ENCODE peak calls at places on chromosomes 12 and 14, in eight cellular contexts. One of them, this sample, is unnamed.

GRCh38 chr12:6822461-6823135 is 977 bp downstream of the GPR162 start:
- DNase-seq in skeletal muscle cell: no peak
- DNase-seq in H4: no peak
- DNase-seq in islet precursor cell: peak; percentile 47
- DNase-seq in cardiac fibroblast: no peak
- DNase-seq in activated naive CD4-positive, alpha-beta T cell treated with anti-CD3 and anti-CD28 coated beads, Interleukin-2, amount 10 ng/mL, durations not matched to agents 7 days and 5 days: no peak
- DNase-seq in transverse colon: no peak
- DNase-seq in fibroblast of the aortic adventitia: no peak
- DNase-seq in this sample: no peak

GRCh38 chr12:116009805-116010204 is 267.7 kb downstream of the MED13L start:
- DNase-seq in fibroblast of the aortic adventitia: no peak
- DNase-seq in islet precursor cell: no peak
- DNase-seq in cardiac fibroblast: peak; percentile 9
- DNase-seq in transverse colon: no peak
- DNase-seq in H4: no peak
- DNase-seq in skeletal muscle cell: no peak
- DNase-seq in activated naive CD4-positive, alpha-beta T cell treated with anti-CD3 and anti-CD28 coated beads, Interleukin-2, amount 10 ng/mL, durations not matched to agents 7 days and 5 days: no peak
- DNase-seq in this sample: no peak

GRCh38 chr12:122031342-122032216 is 9.9 kb downstream of the BCL7A start:
- DNase-seq in transverse colon: peak; percentile 59
- DNase-seq in fibroblast of the aortic adventitia: no peak
- DNase-seq in islet precursor cell: peak; percentile 83
- DNase-seq in H4: peak; percentile 27
- DNase-seq in cardiac fibroblast: peak; percentile 36
- DNase-seq in skeletal muscle cell: no peak
- DNase-seq in activated naive CD4-positive, alpha-beta T cell treated with anti-CD3 and anti-CD28 coated beads, Interleukin-2, amount 10 ng/mL, durations not matched to agents 7 days and 5 days: peak; percentile 70
- DNase-seq in this sample: no peak

GRCh38 chr14:53955671-53956426 is 776 bp downstream of the BMP4 start:
- DNase-seq in skeletal muscle cell: no peak
- DNase-seq in islet precursor cell: peak; percentile 75
- DNase-seq in activated naive CD4-positive, alpha-beta T cell treated with anti-CD3 and anti-CD28 coated beads, Interleukin-2, amount 10 ng/mL, durations not matched to agents 7 days and 5 days: peak; percentile 23
- DNase-seq in fibroblast of the aortic adventitia: peak; percentile 34
- DNase-seq in cardiac fibroblast: no peak
- DNase-seq in H4: no peak
- DNase-seq in transverse colon: peak; percentile 62
- DNase-seq in this sample: no peak

GRCh38 chr14:91279354-91279753 is 34.9 kb upstream of the GPR68 start:
- DNase-seq in islet precursor cell: no peak
- DNase-seq in H4: no peak
- DNase-seq in transverse colon: no peak
- DNase-seq in cardiac fibroblast: no peak
- DNase-seq in skeletal muscle cell: no peak
- DNase-seq in fibroblast of the aortic adventitia: no peak
- DNase-seq in activated naive CD4-positive, alpha-beta T cell treated with anti-CD3 and anti-CD28 coated beads, Interleukin-2, amount 10 ng/mL, durations not matched to agents 7 days and 5 days: no peak
- DNase-seq in this sample: no peak

GRCh38 chr14:58078471-58078870 is 73.5 kb downstream of the ARMH4 start:
- DNase-seq in cardiac fibroblast: peak; percentile 17
- DNase-seq in islet precursor cell: no peak
- DNase-seq in fibroblast of the aortic adventitia: peak; percentile 17
- DNase-seq in transverse colon: no peak
- DNase-seq in skeletal muscle cell: no peak
- DNase-seq in H4: no peak
- DNase-seq in activated naive CD4-positive, alpha-beta T cell treated with anti-CD3 and anti-CD28 coated beads, Interleukin-2, amount 10 ng/mL, durations not matched to agents 7 days and 5 days: no peak
- DNase-seq in this sample: no peak

GRCh38 chr12:91628656-91629055 is 446.0 kb upstream of the DCN start:
- DNase-seq in fibroblast of the aortic adventitia: no peak
- DNase-seq in islet precursor cell: no peak
- DNase-seq in activated naive CD4-positive, alpha-beta T cell treated with anti-CD3 and anti-CD28 coated beads, Interleukin-2, amount 10 ng/mL, durations not matched to agents 7 days and 5 days: no peak
- DNase-seq in H4: no peak
- DNase-seq in skeletal muscle cell: no peak
- DNase-seq in transverse colon: no peak
- DNase-seq in cardiac fibroblast: no peak
- DNase-seq in this sample: no peak

GRCh38 chr14:52031781-52032180 is 37.1 kb downstream of the NID2 start:
- DNase-seq in fibroblast of the aortic adventitia: peak; percentile 99
- DNase-seq in H4: peak; percentile 24
- DNase-seq in islet precursor cell: no peak
- DNase-seq in transverse colon: no peak
- DNase-seq in skeletal muscle cell: peak; percentile 87
- DNase-seq in cardiac fibroblast: peak; percentile 92
- DNase-seq in activated naive CD4-positive, alpha-beta T cell treated with anti-CD3 and anti-CD28 coated beads, Interleukin-2, amount 10 ng/mL, durations not matched to agents 7 days and 5 days: no peak
- DNase-seq in this sample: no peak

GRCh38 chr12:47224563-47225133 is 144.9 kb upstream of the AMIGO2 start:
- DNase-seq in fibroblast of the aortic adventitia: no peak
- DNase-seq in activated naive CD4-positive, alpha-beta T cell treated with anti-CD3 and anti-CD28 coated beads, Interleukin-2, amount 10 ng/mL, durations not matched to agents 7 days and 5 days: no peak
- DNase-seq in H4: no peak
- DNase-seq in islet precursor cell: peak; percentile 7
- DNase-seq in skeletal muscle cell: no peak
- DNase-seq in transverse colon: no peak
- DNase-seq in cardiac fibroblast: no peak
- DNase-seq in this sample: no peak

GRCh38 chr14:101037021-101037817 is 133.7 kb upstream of the RTL1 start:
- DNase-seq in activated naive CD4-positive, alpha-beta T cell treated with anti-CD3 and anti-CD28 coated beads, Interleukin-2, amount 10 ng/mL, durations not matched to agents 7 days and 5 days: peak; percentile 6
- DNase-seq in cardiac fibroblast: no peak
- DNase-seq in H4: no peak
- DNase-seq in skeletal muscle cell: no peak
- DNase-seq in transverse colon: no peak
- DNase-seq in islet precursor cell: peak; percentile 42
- DNase-seq in fibroblast of the aortic adventitia: no peak
- DNase-seq in this sample: no peak

GRCh38 chr12:31106101-31106803 is 32.6 kb downstream of the DDX11 start:
- DNase-seq in skeletal muscle cell: no peak
- DNase-seq in transverse colon: no peak
- DNase-seq in fibroblast of the aortic adventitia: no peak
- DNase-seq in H4: no peak
- DNase-seq in activated naive CD4-positive, alpha-beta T cell treated with anti-CD3 and anti-CD28 coated beads, Interleukin-2, amount 10 ng/mL, durations not matched to agents 7 days and 5 days: no peak
- DNase-seq in cardiac fibroblast: no peak
- DNase-seq in islet precursor cell: peak; percentile 54
- DNase-seq in this sample: no peak

GRCh38 chr14:73752297-73752992 is 38.3 kb upstream of the PNMA1 start:
- DNase-seq in cardiac fibroblast: peak; percentile 35
- DNase-seq in transverse colon: peak; percentile 81
- DNase-seq in fibroblast of the aortic adventitia: peak; percentile 89
- DNase-seq in skeletal muscle cell: peak; percentile 52
- DNase-seq in H4: peak; percentile 87
- DNase-seq in activated naive CD4-positive, alpha-beta T cell treated with anti-CD3 and anti-CD28 coated beads, Interleukin-2, amount 10 ng/mL, durations not matched to agents 7 days and 5 days: peak; percentile 57
- DNase-seq in islet precursor cell: peak; percentile 67
- DNase-seq in this sample: no peak

GRCh38 chr12:78002878-78003277 is 172.2 kb downstream of the NAV3 start:
- DNase-seq in cardiac fibroblast: peak; percentile 52
- DNase-seq in activated naive CD4-positive, alpha-beta T cell treated with anti-CD3 and anti-CD28 coated beads, Interleukin-2, amount 10 ng/mL, durations not matched to agents 7 days and 5 days: no peak
- DNase-seq in islet precursor cell: no peak
- DNase-seq in H4: peak; percentile 11
- DNase-seq in fibroblast of the aortic adventitia: peak; percentile 63
- DNase-seq in skeletal muscle cell: no peak
- DNase-seq in transverse colon: no peak
- DNase-seq in this sample: no peak

GRCh38 chr12:51371295-51371953 is 19.8 kb downstream of the GALNT6 start:
- DNase-seq in transverse colon: peak; percentile 15
- DNase-seq in H4: peak; percentile 95
- DNase-seq in islet precursor cell: peak; percentile 100
- DNase-seq in activated naive CD4-positive, alpha-beta T cell treated with anti-CD3 and anti-CD28 coated beads, Interleukin-2, amount 10 ng/mL, durations not matched to agents 7 days and 5 days: no peak
- DNase-seq in cardiac fibroblast: peak; percentile 97
- DNase-seq in skeletal muscle cell: peak; percentile 92
- DNase-seq in fibroblast of the aortic adventitia: peak; percentile 93
- DNase-seq in this sample: no peak

GRCh38 chr12:123441523-123442164 is 5.2 kb upstream of the RILPL2 start:
- DNase-seq in fibroblast of the aortic adventitia: no peak
- DNase-seq in activated naive CD4-positive, alpha-beta T cell treated with anti-CD3 and anti-CD28 coated beads, Interleukin-2, amount 10 ng/mL, durations not matched to agents 7 days and 5 days: no peak
- DNase-seq in transverse colon: no peak
- DNase-seq in islet precursor cell: no peak
- DNase-seq in H4: no peak
- DNase-seq in cardiac fibroblast: no peak
- DNase-seq in skeletal muscle cell: no peak
- DNase-seq in this sample: no peak

GRCh38 chr12:32548691-32549412 is 130.2 kb upstream of the DNM1L start:
- DNase-seq in H4: peak; percentile 51
- DNase-seq in activated naive CD4-positive, alpha-beta T cell treated with anti-CD3 and anti-CD28 coated beads, Interleukin-2, amount 10 ng/mL, durations not matched to agents 7 days and 5 days: no peak
- DNase-seq in islet precursor cell: no peak
- DNase-seq in fibroblast of the aortic adventitia: peak; percentile 96
- DNase-seq in cardiac fibroblast: peak; percentile 60
- DNase-seq in skeletal muscle cell: peak; percentile 82
- DNase-seq in transverse colon: no peak
- DNase-seq in this sample: no peak

GRCh38 chr12:2187195-2187963 is 134.6 kb downstream of the CACNA1C start:
- DNase-seq in islet precursor cell: no peak
- DNase-seq in H4: no peak
- DNase-seq in skeletal muscle cell: no peak
- DNase-seq in cardiac fibroblast: no peak
- DNase-seq in fibroblast of the aortic adventitia: no peak
- DNase-seq in activated naive CD4-positive, alpha-beta T cell treated with anti-CD3 and anti-CD28 coated beads, Interleukin-2, amount 10 ng/mL, durations not matched to agents 7 days and 5 days: no peak
- DNase-seq in transverse colon: no peak
- DNase-seq in this sample: no peak

GRCh38 chr12:2804390-2805145 is 7.9 kb upstream of the ITFG2 start:
- DNase-seq in H4: no peak
- DNase-seq in islet precursor cell: no peak
- DNase-seq in cardiac fibroblast: peak; percentile 70
- DNase-seq in fibroblast of the aortic adventitia: peak; percentile 79
- DNase-seq in activated naive CD4-positive, alpha-beta T cell treated with anti-CD3 and anti-CD28 coated beads, Interleukin-2, amount 10 ng/mL, durations not matched to agents 7 days and 5 days: no peak
- DNase-seq in skeletal muscle cell: peak; percentile 62
- DNase-seq in transverse colon: no peak
- DNase-seq in this sample: no peak

GRCh38 chr14:99029916-99030305 is 242.1 kb downstream of the BCL11B start:
- DNase-seq in fibroblast of the aortic adventitia: no peak
- DNase-seq in islet precursor cell: peak; percentile 35
- DNase-seq in cardiac fibroblast: no peak
- DNase-seq in activated naive CD4-positive, alpha-beta T cell treated with anti-CD3 and anti-CD28 coated beads, Interleukin-2, amount 10 ng/mL, durations not matched to agents 7 days and 5 days: no peak
- DNase-seq in skeletal muscle cell: no peak
- DNase-seq in H4: no peak
- DNase-seq in transverse colon: no peak
- DNase-seq in this sample: no peak

GRCh38 chr14:59116984-59117415 is 71.5 kb upstream of the DAAM1 start:
- DNase-seq in activated naive CD4-positive, alpha-beta T cell treated with anti-CD3 and anti-CD28 coated beads, Interleukin-2, amount 10 ng/mL, durations not matched to agents 7 days and 5 days: no peak
- DNase-seq in fibroblast of the aortic adventitia: no peak
- DNase-seq in islet precursor cell: no peak
- DNase-seq in skeletal muscle cell: no peak
- DNase-seq in H4: peak; percentile 24
- DNase-seq in cardiac fibroblast: no peak
- DNase-seq in transverse colon: no peak
- DNase-seq in this sample: no peak

GRCh38 chr12:1289371-1290155 is 298.5 kb downstream of the ERC1 start:
- DNase-seq in islet precursor cell: no peak
- DNase-seq in fibroblast of the aortic adventitia: peak; percentile 17
- DNase-seq in skeletal muscle cell: no peak
- DNase-seq in activated naive CD4-positive, alpha-beta T cell treated with anti-CD3 and anti-CD28 coated beads, Interleukin-2, amount 10 ng/mL, durations not matched to agents 7 days and 5 days: no peak
- DNase-seq in cardiac fibroblast: no peak
- DNase-seq in transverse colon: no peak
- DNase-seq in H4: no peak
- DNase-seq in this sample: no peak

GRCh38 chr14:92263681-92264080 is 59.3 kb upstream of the SLC24A4 start:
- DNase-seq in cardiac fibroblast: no peak
- DNase-seq in islet precursor cell: no peak
- DNase-seq in H4: no peak
- DNase-seq in fibroblast of the aortic adventitia: no peak
- DNase-seq in transverse colon: no peak
- DNase-seq in activated naive CD4-positive, alpha-beta T cell treated with anti-CD3 and anti-CD28 coated beads, Interleukin-2, amount 10 ng/mL, durations not matched to agents 7 days and 5 days: no peak
- DNase-seq in skeletal muscle cell: no peak
- DNase-seq in this sample: no peak

GRCh38 chr12:53160000-53160399 is 20.5 kb upstream of the ZNF740 start:
- DNase-seq in transverse colon: no peak
- DNase-seq in fibroblast of the aortic adventitia: no peak
- DNase-seq in H4: no peak
- DNase-seq in activated naive CD4-positive, alpha-beta T cell treated with anti-CD3 and anti-CD28 coated beads, Interleukin-2, amount 10 ng/mL, durations not matched to agents 7 days and 5 days: no peak
- DNase-seq in cardiac fibroblast: no peak
- DNase-seq in islet precursor cell: no peak
- DNase-seq in skeletal muscle cell: no peak
- DNase-seq in this sample: no peak

GRCh38 chr12:6361834-6362233 is 13.5 kb downstream of the SCNN1A start:
- DNase-seq in fibroblast of the aortic adventitia: no peak
- DNase-seq in islet precursor cell: peak; percentile 57
- DNase-seq in transverse colon: peak; percentile 84
- DNase-seq in H4: no peak
- DNase-seq in activated naive CD4-positive, alpha-beta T cell treated with anti-CD3 and anti-CD28 coated beads, Interleukin-2, amount 10 ng/mL, durations not matched to agents 7 days and 5 days: peak; percentile 62
- DNase-seq in cardiac fibroblast: peak; percentile 21
- DNase-seq in skeletal muscle cell: no peak
- DNase-seq in this sample: no peak

GRCh38 chr12:45637706-45638105 is 91.8 kb upstream of the ARID2 start:
- DNase-seq in transverse colon: no peak
- DNase-seq in fibroblast of the aortic adventitia: peak; percentile 60
- DNase-seq in H4: no peak
- DNase-seq in cardiac fibroblast: peak; percentile 85
- DNase-seq in islet precursor cell: no peak
- DNase-seq in activated naive CD4-positive, alpha-beta T cell treated with anti-CD3 and anti-CD28 coated beads, Interleukin-2, amount 10 ng/mL, durations not matched to agents 7 days and 5 days: no peak
- DNase-seq in skeletal muscle cell: peak; percentile 45
- DNase-seq in this sample: no peak

GRCh38 chr12:116882742-116883141 is 1.5 kb upstream of the HRK start:
- DNase-seq in H4: no peak
- DNase-seq in activated naive CD4-positive, alpha-beta T cell treated with anti-CD3 and anti-CD28 coated beads, Interleukin-2, amount 10 ng/mL, durations not matched to agents 7 days and 5 days: no peak
- DNase-seq in transverse colon: no peak
- DNase-seq in fibroblast of the aortic adventitia: peak; percentile 64
- DNase-seq in cardiac fibroblast: peak; percentile 77
- DNase-seq in islet precursor cell: no peak
- DNase-seq in skeletal muscle cell: no peak
- DNase-seq in this sample: no peak

GRCh38 chr12:65663097-65663496 is 161.2 kb upstream of the HMGA2 start:
- DNase-seq in cardiac fibroblast: no peak
- DNase-seq in islet precursor cell: no peak
- DNase-seq in transverse colon: no peak
- DNase-seq in skeletal muscle cell: no peak
- DNase-seq in H4: no peak
- DNase-seq in fibroblast of the aortic adventitia: no peak
- DNase-seq in activated naive CD4-positive, alpha-beta T cell treated with anti-CD3 and anti-CD28 coated beads, Interleukin-2, amount 10 ng/mL, durations not matched to agents 7 days and 5 days: no peak
- DNase-seq in this sample: no peak

GRCh38 chr12:63844391-63845341 is at the start of gene SRGAP1:
- DNase-seq in H4: peak; percentile 67
- DNase-seq in islet precursor cell: peak; percentile 83
- DNase-seq in fibroblast of the aortic adventitia: peak; percentile 87
- DNase-seq in activated naive CD4-positive, alpha-beta T cell treated with anti-CD3 and anti-CD28 coated beads, Interleukin-2, amount 10 ng/mL, durations not matched to agents 7 days and 5 days: peak; percentile 24
- DNase-seq in skeletal muscle cell: peak; percentile 41
- DNase-seq in cardiac fibroblast: peak; percentile 84
- DNase-seq in transverse colon: peak; percentile 62
- DNase-seq in this sample: no peak

GRCh38 chr14:50067723-50068495 is 48.5 kb downstream of the VCPKMT start:
- DNase-seq in islet precursor cell: no peak
- DNase-seq in cardiac fibroblast: peak; percentile 89
- DNase-seq in transverse colon: peak; percentile 48
- DNase-seq in fibroblast of the aortic adventitia: peak; percentile 71
- DNase-seq in H4: peak; percentile 39
- DNase-seq in skeletal muscle cell: peak; percentile 63
- DNase-seq in activated naive CD4-positive, alpha-beta T cell treated with anti-CD3 and anti-CD28 coated beads, Interleukin-2, amount 10 ng/mL, durations not matched to agents 7 days and 5 days: no peak
- DNase-seq in this sample: no peak

GRCh38 chr12:123075092-123075491 is 75.8 kb downstream of the PITPNM2 start:
- DNase-seq in activated naive CD4-positive, alpha-beta T cell treated with anti-CD3 and anti-CD28 coated beads, Interleukin-2, amount 10 ng/mL, durations not matched to agents 7 days and 5 days: peak; percentile 59
- DNase-seq in fibroblast of the aortic adventitia: no peak
- DNase-seq in skeletal muscle cell: no peak
- DNase-seq in islet precursor cell: no peak
- DNase-seq in cardiac fibroblast: no peak
- DNase-seq in transverse colon: no peak
- DNase-seq in H4: no peak
- DNase-seq in this sample: peak; percentile 35